ENCODE peak calls at places on chromosomes 4 and X, in ten cellular contexts. T is iPS DF 6.9; L is GM23248; Y is Panc1; B is thoracic aorta; Z is CD8-positive, alpha-beta T cell; J is left lung; E is left ventricle myocardium inferior; M is body of pancreas; D is SJSA1. O is an unnamed sample. For H3K4me1, the result is how much of the 10 kb centered on the place peaks cover.

GRCh38 chr4:19983072-19983471 is 268.6 kb upstream of the SLIT2 start:
- DNase-seq in Z (no peak), L (peak), J (no peak), T (no peak), E (no peak), M (no peak), D (no peak), B (no peak), Y (no peak), O (no peak)

GRCh38 chrX:18828832-18829404 is 121.5 kb downstream of the PPEF1 start:
- DNase-seq in M (no peak), B (no peak), D (no peak), J (no peak), T (no peak), Y (no peak), L (no peak), E (no peak), Z (no peak), O (no peak)

GRCh38 chr4:87045659-87046058 is 110.8 kb downstream of the AFF1 start:
- DNase-seq in J (no peak), Z (no peak), E (no peak), M (no peak), T (no peak), B (no peak), L (no peak), D (no peak), Y (no peak), O (no peak)

GRCh38 chrX:135973025-135973547 is 702 bp downstream of the MMGT1 start:
- DNase-seq in L (peak), E (no peak), J (no peak), Z (no peak), B (no peak), D (no peak), M (peak), Y (no peak), T (no peak), O (no peak)

GRCh38 chr4:11299016-11299415 is 129.7 kb downstream of the HS3ST1 start:
- DNase-seq in M (no peak), T (no peak), J (no peak), Z (no peak), B (no peak), L (no peak), Y (no peak), D (no peak), E (no peak), O (no peak)

GRCh38 chr4:20044936-20045335 is 206.8 kb upstream of the SLIT2 start:
- DNase-seq in B (no peak), D (no peak), E (no peak), T (no peak), Z (no peak), Y (no peak), L (no peak), M (no peak), J (no peak), O (no peak)

GRCh38 chr4:99763635-99764101 is 53.0 kb upstream of the DAPP1 start:
- DNase-seq in T (no peak), J (no peak), B (peak), E (no peak), Z (no peak), M (peak), Y (peak), L (peak), D (peak), O (no peak)

GRCh38 chrX:15854080-15854655 is 445 bp downstream of the AP1S2 start:
- DNase-seq in L (peak), J (peak), M (peak), D (peak), E (peak), Y (no peak), B (no peak), T (no peak), Z (peak), O (peak)

GRCh38 chr4:166435449-166435848 is 562.4 kb downstream of the TLL1 start:
- DNase-seq in L (peak), B (no peak), Z (no peak), D (no peak), Y (peak), T (no peak), J (no peak), E (no peak), M (no peak), O (no peak)

GRCh38 chr4:26648260-26648659 is 64.4 kb downstream of the TBC1D19 start:
- DNase-seq in Y (no peak), D (no peak), L (no peak), M (no peak), Z (no peak), B (no peak), J (no peak), E (no peak), T (no peak), O (no peak)

GRCh38 chr4:147084861-147085260 is 139.2 kb upstream of the TTC29 start:
- DNase-seq in J (no peak), Y (no peak), L (no peak), T (no peak), D (no peak), M (no peak), B (no peak), Z (no peak), E (no peak), O (no peak)

GRCh38 chr4:61200195-61200990 is at the start of gene ADGRL3:
- DNase-seq in Y (no peak), J (peak), D (no peak), M (no peak), E (peak), L (peak), B (no peak), Z (no peak), T (peak), O (peak)

GRCh38 chrX:21398424-21398823 is 24.2 kb downstream of the CNKSR2 start:
- DNase-seq in Z (no peak), J (no peak), E (no peak), L (peak), D (no peak), T (no peak), Y (no peak), M (no peak), B (no peak), O (no peak)

GRCh38 chr4:10565166-10565780 is 108.0 kb upstream of the ZNF518B start:
- DNase-seq in Y (no peak), E (no peak), D (no peak), B (no peak), Z (no peak), J (no peak), T (no peak), L (no peak), M (no peak), O (no peak)

GRCh38 chr4:102552781-102553180 is 51.6 kb downstream of the NFKB1 start:
- DNase-seq in D (no peak), E (no peak), M (no peak), B (no peak), T (no peak), L (no peak), Z (no peak), Y (no peak), J (no peak), O (no peak)

GRCh38 chr4:110361921-110362320 is 114.0 kb upstream of the ENPEP start:
- DNase-seq in B (no peak), M (no peak), Z (no peak), Y (no peak), D (no peak), L (peak), J (no peak), E (no peak), T (no peak), O (no peak)

GRCh38 chr4:76898949-76899640 is 1.2 kb upstream of the SOWAHB start:
- DNase-seq in M (no peak), L (peak), Y (no peak), E (no peak), T (no peak), J (no peak), Z (no peak), D (no peak), B (no peak), O (no peak)

GRCh38 chr4:77699731-77700210 is 94.2 kb downstream of the CXCL13 start:
- DNase-seq in E (no peak), B (no peak), M (no peak), T (peak), J (no peak), L (peak), D (no peak), Y (no peak), Z (no peak), O (no peak)

GRCh38 chr4:5784960-5785611 is 74.1 kb downstream of the EVC start:
- DNase-seq in L (no peak), T (no peak), Y (no peak), B (no peak), M (no peak), J (no peak), E (no peak), Z (peak), D (no peak), O (peak)

GRCh38 chr4:82099863-82100579 is 273.8 kb downstream of the HNRNPD start:
- DNase-seq in D (no peak), L (peak), T (no peak), J (no peak), Y (no peak), M (no peak), Z (no peak), E (no peak), B (no peak), O (no peak)

GRCh38 chr4:36024901-36025610 is 219.3 kb downstream of the ARAP2 start:
- DNase-seq in J (no peak), T (no peak), Z (no peak), M (no peak), Y (no peak), E (no peak), B (no peak), L (no peak), D (no peak), O (no peak)

GRCh38 chr4:184170996-184171395 is 46.7 kb downstream of the ENPP6 start:
- DNase-seq in D (no peak), Y (no peak), T (no peak), Z (no peak), L (peak), M (no peak), E (no peak), J (no peak), B (no peak), O (no peak)

GRCh38 chr4:168162604-168163003 is 70.3 kb downstream of the ANXA10 start:
- DNase-seq in Z (no peak), L (peak), E (no peak), M (peak), J (no peak), B (no peak), D (no peak), Y (no peak), T (no peak), O (no peak)

GRCh38 chr4:133152801-133153526 is 3.9 kb downstream of the PCDH10 start:
- DNase-seq in B (no peak), D (no peak), Y (no peak), M (no peak), Z (no peak), J (no peak), E (no peak), T (no peak), L (peak), O (peak)

GRCh38 chr4:8857682-8858187 is 13.9 kb downstream of the HMX1 start:
- DNase-seq in Y (no peak), E (no peak), D (no peak), B (no peak), J (peak), Z (no peak), L (no peak), M (no peak), T (no peak), O (no peak)

GRCh38 chr4:53192496-53192895 is 173.4 kb downstream of the SCFD2 start:
- DNase-seq in T (no peak), B (no peak), E (no peak), Y (no peak), Z (no peak), L (peak), M (no peak), D (no peak), J (no peak), O (no peak)

GRCh38 chrX:46407753-46408130 is 137.5 kb downstream of the ZNF674 start:
- DNase-seq in Y (no peak), Z (no peak), L (peak), M (no peak), E (no peak), D (no peak), J (no peak), T (no peak), B (no peak), O (no peak)

GRCh38 chr4:187128226-187128625 is 404.6 kb upstream of the FAT1 start:
- DNase-seq in Y (no peak), B (no peak), M (no peak), T (no peak), D (peak), E (no peak), J (no peak), Z (no peak), L (peak), O (no peak)

DNA sequence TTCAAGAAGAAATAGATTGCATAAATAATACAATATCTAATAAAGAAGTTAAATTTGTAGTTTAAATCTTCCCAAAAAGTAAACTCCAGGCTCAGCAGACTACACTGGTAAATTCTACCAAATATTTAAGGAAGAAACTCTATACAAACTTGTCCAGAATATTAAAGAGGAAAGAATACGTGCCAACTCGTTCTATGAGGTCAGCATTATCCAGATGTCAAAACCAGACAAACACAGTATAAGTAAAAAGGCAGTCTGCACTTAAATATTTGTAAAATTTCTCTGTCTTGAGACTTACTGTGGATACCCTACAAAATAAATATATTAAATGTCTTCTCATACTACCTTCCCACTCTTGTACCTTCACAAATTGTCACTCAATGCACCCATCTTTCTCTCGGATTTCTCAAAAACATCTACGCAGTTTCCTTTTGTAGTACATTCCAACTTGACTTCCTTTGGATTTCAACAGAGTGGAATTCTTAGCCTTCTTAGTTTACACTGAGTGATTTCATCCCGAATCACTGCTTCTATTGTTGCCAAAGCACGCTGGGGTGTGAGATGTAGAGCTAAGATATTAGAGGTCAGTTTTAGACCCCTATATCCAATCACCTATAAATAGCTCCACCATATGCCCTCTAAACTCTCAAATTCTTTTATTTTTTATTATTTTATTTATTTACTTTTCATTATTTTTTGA is 71.6 kb upstream of the MAB21L2 start:
- DNase-seq in J (no peak), T (no peak), Z (no peak), M (no peak), D (no peak), Y (no peak), B (no peak), L (peak), E (no peak), O (no peak)
- H3K27ac ChIP-seq in J (peak), T (no peak), Z (no peak), M (no peak), D (no peak), Y (no peak), B (peak), L (peak), E (peak), O (no peak)

GRCh38 chrX:153609917-153610833 is 11.2 kb upstream of the CCNQ start:
- DNase-seq in M (peak), Z (peak), Y (no peak), J (peak), E (peak), L (peak), T (peak), D (peak), B (peak), O (peak)

GRCh38 chrX:153608821-153609220 is 9.9 kb upstream of the CCNQ start:
- DNase-seq in L (peak), D (no peak), J (no peak), T (no peak), Z (no peak), Y (no peak), B (no peak), E (no peak), M (no peak), O (no peak)

GRCh38 chrX:153608376-153608775 is 9.4 kb upstream of the CCNQ start:
- DNase-seq in M (no peak), Z (no peak), J (no peak), T (no peak), D (no peak), L (no peak), Y (no peak), B (no peak), E (no peak), O (no peak)

GRCh38 chrX:153603131-153603656 is 4.3 kb upstream of the CCNQ start:
- DNase-seq in D (no peak), E (no peak), Z (no peak), B (no peak), T (no peak), J (no peak), M (no peak), L (no peak), Y (no peak), O (no peak)

DNA sequence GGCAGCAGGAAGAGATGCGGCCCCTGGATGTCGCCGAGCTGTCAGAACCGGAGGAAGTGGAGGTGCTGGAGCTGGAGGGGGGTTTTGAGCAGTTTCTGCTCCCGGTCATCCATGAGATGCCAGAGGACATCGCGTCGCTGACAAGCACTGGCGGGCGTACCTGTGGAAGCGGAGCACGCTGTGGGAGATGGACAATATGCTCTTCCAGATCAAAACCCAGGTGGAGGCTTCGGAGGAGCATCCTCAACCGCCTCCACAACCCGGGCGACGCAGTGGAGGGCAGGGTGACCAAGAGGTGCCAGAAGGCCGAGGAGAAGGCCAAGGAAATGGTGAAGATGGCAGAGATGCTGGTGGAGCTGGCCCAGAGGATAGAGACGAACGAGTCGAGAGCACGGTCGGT is 7.6 kb upstream of the CCNQ start:
- DNase-seq in J (no peak), T (no peak), Y (no peak), E (no peak), D (no peak), L (no peak), B (no peak), Z (no peak), M (no peak), O (no peak)
- H3K4me3 ChIP-seq in J (no peak), T (no peak), Y (no peak), E (no peak), D (no peak), L (no peak), B (no peak), Z (no peak), M (no peak), O (no peak)

GRCh38 chr4:149101649-149102048 is 659.4 kb upstream of the NR3C2 start:
- DNase-seq in E (no peak), L (no peak), M (no peak), Z (no peak), D (no peak), J (no peak), B (no peak), T (no peak), Y (no peak), O (no peak)

GRCh38 chr4:149108626-149109025 is 666.4 kb upstream of the NR3C2 start:
- DNase-seq in Z (no peak), M (no peak), B (no peak), J (no peak), D (no peak), E (no peak), Y (no peak), T (no peak), L (peak), O (no peak)

GRCh38 chr4:149102765-149103164 is 660.6 kb upstream of the NR3C2 start:
- DNase-seq in T (no peak), L (no peak), B (no peak), Y (no peak), Z (no peak), D (no peak), E (no peak), M (no peak), J (no peak), O (no peak)
- H3K4me1 ChIP-seq in T (under half), L (under half), B (under half), Y (under half), Z (under half), D (under half), E (under half), M (under half), J (under half), O (under half)

DNA sequence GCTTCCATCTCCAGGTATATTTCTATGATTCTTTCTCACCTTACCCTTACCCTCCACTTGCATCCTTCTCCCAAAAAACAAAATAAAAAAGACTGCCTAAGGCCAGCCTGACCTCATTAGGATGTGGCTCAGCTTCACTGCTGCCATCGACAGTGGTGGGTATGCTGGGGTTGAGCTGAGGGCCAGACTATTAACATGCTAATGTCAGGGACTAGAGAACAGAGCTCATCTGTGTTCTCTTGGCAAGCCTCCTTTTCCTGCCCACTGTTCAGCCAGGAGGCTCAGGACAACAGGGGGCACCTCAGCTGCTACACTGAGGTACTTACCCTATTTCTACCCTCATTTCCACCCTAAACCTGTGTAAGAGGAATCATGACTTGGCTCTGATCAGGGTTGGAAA is 59.3 kb downstream of the MSN start:
- DNase-seq in L (no peak), Z (no peak), E (no peak), D (no peak), J (no peak), T (no peak), B (no peak), M (no peak), Y (no peak), O (no peak)
- H3K27ac ChIP-seq in L (no peak), Z (no peak), E (no peak), D (no peak), J (no peak), T (no peak), B (no peak), M (no peak), Y (no peak), O (no peak)

DNA sequence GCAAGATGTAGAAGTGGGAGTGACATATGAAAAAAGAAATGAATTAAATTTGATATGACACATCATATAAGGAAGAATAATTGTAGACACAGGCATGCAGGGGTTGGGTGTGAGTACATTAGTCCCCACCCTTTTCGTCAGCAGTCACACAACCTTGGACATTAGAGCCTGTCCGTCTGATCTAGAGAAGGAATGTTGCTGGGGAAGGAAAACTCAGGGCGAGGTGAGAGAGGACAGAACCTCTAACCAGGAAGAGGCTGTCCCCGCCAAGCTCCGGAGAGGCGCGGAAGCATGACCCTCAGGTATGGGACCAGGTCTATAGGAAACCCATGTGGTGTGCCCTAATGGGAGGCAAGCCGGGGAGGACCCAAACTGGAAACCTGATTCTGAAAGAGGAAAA is 102.1 kb downstream of the RELL1 start:
- DNase-seq in T (no peak), Z (no peak), M (no peak), E (no peak), D (no peak), L (no peak), J (no peak), B (no peak), Y (no peak), O (no peak)
- H3K4me3 ChIP-seq in T (no peak), Z (no peak), M (no peak), E (no peak), D (no peak), L (no peak), J (no peak), B (no peak), Y (no peak), O (no peak)

DNA sequence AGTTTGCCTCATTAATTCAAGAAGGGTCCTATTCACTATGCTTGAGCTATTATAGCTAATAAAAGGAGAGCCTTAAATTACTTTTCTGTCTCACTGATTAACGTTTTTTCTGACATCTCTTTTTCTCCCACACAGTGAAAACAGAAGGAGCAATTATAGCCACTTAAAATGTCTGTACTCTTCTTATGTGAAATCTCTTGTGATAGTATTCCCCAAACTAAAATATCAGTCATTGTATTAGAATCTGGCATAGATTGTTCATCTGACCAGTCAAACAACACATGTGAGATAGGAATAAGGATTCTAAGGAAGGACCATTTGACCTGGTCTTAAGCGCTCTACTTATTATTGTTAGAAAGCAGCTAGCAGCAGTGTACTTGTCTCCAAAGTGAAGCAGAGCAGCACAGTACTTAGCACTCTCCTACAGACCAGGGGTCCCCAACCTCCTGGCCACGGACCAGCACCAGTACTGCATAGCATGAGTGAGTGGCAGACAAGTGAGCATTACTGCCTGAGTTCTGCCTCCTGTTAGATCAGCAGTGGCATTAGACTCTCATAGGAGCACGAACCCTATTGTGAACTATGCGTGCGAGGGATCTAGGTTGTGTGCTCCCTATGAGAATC is 136.1 kb upstream of the SPRY1 start:
- DNase-seq in B (no peak), E (no peak), T (no peak), J (no peak), M (no peak), Z (no peak), D (no peak), L (no peak), Y (no peak), O (no peak)
- H3K4me1 ChIP-seq in B (under half), E (under half), T (under half), J (under half), M (under half), Z (under half), D (under half), L (under half), Y (under half), O (under half)